ENCODE peak calls at places on chromosomes 4 and X, in five cellular contexts. U is thyroid gland; K is naive thymus-derived CD4-positive, alpha-beta T cell; R is aorta; Q is GM23248. G is an unnamed sample. For H3K36me3, H3K4me1 and H3K9me3, the result is how much of the 10 kb centered on the place peaks cover.

GRCh38 chr4:123709336-123709735 is 312.7 kb downstream of the SPRY1 start:
- DNase-seq in Q (peak), K (no peak), U (no peak), R (no peak), G (no peak)

GRCh38 chr4:67082746-67083145 is 462.6 kb downstream of the CENPC start:
- DNase-seq in K (no peak), Q (no peak), R (no peak), U (no peak), G (no peak)

GRCh38 chr4:111128327-111128726 is 505.4 kb upstream of the PITX2 start:
- DNase-seq in U (no peak), K (no peak), R (no peak), Q (peak), G (peak)

GRCh38 chr4:151688003-151688784 is 72.6 kb downstream of the GATB start:
- DNase-seq in Q (peak), R (no peak), K (no peak), U (no peak), G (peak)

GRCh38 chrX:73448379-73448778 is 1.5 kb downstream of the CDX4 start:
- DNase-seq in Q (peak), U (no peak), K (no peak), R (no peak), G (no peak)

GRCh38 chr4:15765910-15766703 is 12.0 kb upstream of the CD38 start:
- DNase-seq in U (no peak), K (no peak), Q (no peak), R (no peak), G (no peak)

GRCh38 chr4:89024051-89024675 is 32.8 kb downstream of the FAM13A start:
- DNase-seq in R (no peak), U (peak), K (no peak), Q (peak), G (peak)

GRCh38 chrX:85992811-85993229 is 54.5 kb downstream of the CHM start:
- DNase-seq in U (no peak), K (no peak), R (no peak), Q (peak), G (peak)

GRCh38 chr4:89368855-89369254 is 61.3 kb upstream of the GPRIN3 start:
- DNase-seq in U (no peak), K (no peak), R (no peak), Q (no peak), G (no peak)

GRCh38 chr4:139514382-139515059 is 41.5 kb downstream of the SETD7 start:
- DNase-seq in U (no peak), R (no peak), Q (no peak), K (no peak), G (no peak)

GRCh38 chr4:143118666-143119065 is 66.1 kb upstream of the USP38 start:
- DNase-seq in U (no peak), Q (no peak), R (no peak), K (no peak), G (no peak)

GRCh38 chr4:82784615-82785247 is 13.9 kb downstream of the SCD5 start:
- DNase-seq in K (no peak), U (no peak), Q (peak), R (no peak), G (no peak)

GRCh38 chr4:81758865-81759264 is 287.2 kb upstream of the RASGEF1B start:
- DNase-seq in R (no peak), U (no peak), Q (no peak), K (no peak), G (no peak)

GRCh38 chrX:132958086-132958703 is at the start of gene HS6ST2:
- DNase-seq in Q (no peak), U (no peak), R (peak), K (no peak), G (no peak)

GRCh38 chr4:113835005-113835404 is 73.5 kb upstream of the CAMK2D start:
- DNase-seq in R (no peak), U (no peak), Q (peak), K (no peak), G (peak)

GRCh38 chrX:113548308-113549015 is 707.8 kb upstream of the AMOT start:
- DNase-seq in K (no peak), Q (no peak), U (no peak), R (no peak), G (no peak)

GRCh38 chr4:19736968-19737756 is 514.5 kb upstream of the SLIT2 start:
- DNase-seq in R (no peak), U (no peak), Q (no peak), K (no peak), G (no peak)

GRCh38 chr4:99821918-99822503 is 5.4 kb downstream of the DAPP1 start:
- DNase-seq in Q (no peak), R (no peak), U (no peak), K (no peak), G (no peak)

GRCh38 chrX:96906741-96907140 is 23.0 kb downstream of the RPA4 start:
- DNase-seq in K (no peak), U (no peak), R (no peak), Q (peak), G (no peak)

GRCh38 chr4:140857111-140857510 is 100.9 kb upstream of the TBC1D9 start:
- DNase-seq in Q (peak), R (no peak), U (no peak), K (no peak), G (no peak)

GRCh38 chr4:152735302-152735917 is 44.1 kb downstream of the TIGD4 start:
- DNase-seq in U (no peak), K (no peak), Q (peak), R (no peak), G (peak)

GRCh38 chr4:147586637-147587036 is 30.6 kb upstream of the TMEM184C start:
- DNase-seq in K (no peak), U (no peak), Q (no peak), R (no peak), G (no peak)

GRCh38 chrX:110172215-110172614 is 145.7 kb downstream of the AMMECR1 start:
- DNase-seq in Q (no peak), K (no peak), R (no peak), U (no peak), G (no peak)

GRCh38 chr4:6955261-6955911 is 45.8 kb downstream of the TBC1D14 start:
- DNase-seq in U (peak), K (no peak), R (peak), Q (no peak), G (no peak)

GRCh38 chrX:48025561-48025960 is 18.8 kb downstream of the SPACA5 start:
- DNase-seq in Q (peak), K (no peak), R (no peak), U (peak), G (peak)

GRCh38 chr4:73606465-73606974 is 13.7 kb downstream of the RASSF6 start:
- DNase-seq in U (no peak), K (no peak), R (no peak), Q (no peak), G (no peak)
- H3K36me3 ChIP-seq in U (under half), K (under half), R (under half), Q (under half), G (under half)

DNA sequence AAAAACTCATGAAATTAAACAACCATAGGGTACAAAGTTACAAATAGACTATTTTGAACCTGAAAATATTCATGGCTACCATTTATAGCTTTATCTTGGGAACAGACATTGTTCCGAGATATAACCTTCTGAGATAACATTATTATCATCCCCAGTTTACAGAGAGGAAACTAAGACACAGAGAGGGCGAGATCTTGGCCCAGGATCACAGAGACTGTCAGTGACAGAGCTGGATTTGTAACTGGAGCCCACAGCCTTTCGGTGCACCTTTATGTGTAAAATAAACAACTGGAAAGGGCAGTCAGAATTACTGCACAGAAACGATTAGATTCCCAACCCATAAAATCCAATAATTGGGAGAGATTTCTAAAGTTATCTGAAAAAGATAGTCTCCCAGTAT is 28.4 kb downstream of the KLF3 start:
- DNase-seq in Q (no peak), R (no peak), K (no peak), U (no peak), G (no peak)
- H3K4me1 ChIP-seq in Q (under half), R (under half), K (under half), U (under half), G (under half)

DNA sequence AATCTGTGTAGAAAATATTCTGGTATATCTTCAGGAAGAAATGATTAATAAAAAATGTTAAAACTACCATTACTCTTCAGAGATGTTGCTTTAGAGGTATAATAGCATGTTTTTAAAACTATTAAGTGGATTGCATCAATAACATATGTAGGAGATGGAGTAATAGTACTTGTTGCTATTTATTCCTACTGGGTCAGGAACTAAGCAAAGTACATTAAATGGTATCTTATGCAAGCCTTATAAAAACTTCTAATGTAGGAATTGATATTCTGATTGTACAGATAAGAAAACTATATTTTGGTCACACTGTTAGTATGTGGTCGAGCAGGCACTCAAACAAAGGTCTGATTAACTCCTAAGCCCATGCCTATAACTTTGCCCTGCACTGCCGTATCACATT is 31.4 kb upstream of the PDLIM5 start:
- DNase-seq in R (no peak), Q (peak), K (no peak), U (no peak), G (peak)
- H3K9me3 ChIP-seq in R (under half), Q (under half), K (under half), U (under half), G (under half)

GRCh38 chrX:11764602-11765067 is 6.6 kb downstream of the MSL3 start:
- DNase-seq in K (no peak), Q (no peak), R (no peak), U (no peak), G (no peak)
- H3K36me3 ChIP-seq in K (under half), Q (under half), R (under half), U (under half), G (half or more)

DNA sequence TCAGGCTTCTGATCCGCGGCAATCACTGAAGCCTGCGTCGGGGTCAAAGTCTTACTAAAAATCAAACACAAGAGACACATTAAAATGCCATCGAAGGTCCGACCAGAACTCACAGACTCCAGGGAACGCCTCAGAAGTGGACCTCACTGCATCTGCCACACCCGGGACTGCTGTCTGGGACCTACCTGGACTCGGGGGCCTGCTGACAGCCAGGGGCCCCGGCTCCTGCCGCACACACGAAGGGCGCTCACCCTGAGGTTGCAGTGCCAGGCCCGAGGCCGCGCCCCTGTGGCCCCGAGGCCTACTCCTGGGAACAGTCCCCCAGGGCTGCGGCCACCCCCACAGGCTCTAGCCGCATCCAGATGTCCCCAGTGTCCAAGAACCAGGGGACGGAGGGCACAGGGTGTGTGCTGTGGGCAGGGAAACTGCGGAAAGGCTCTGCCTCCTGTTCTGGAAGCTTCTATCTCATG is 7.4 kb downstream of the CTBP1 start:
- DNase-seq in Q (no peak), K (no peak), R (peak), U (peak), G (no peak)
- H3K4me1 ChIP-seq in Q (under half), K (under half), R (under half), U (under half), G (under half)